ENCODE peak calls at places on chromosomes 7 and 10, in nine cellular contexts. W is left ventricle myocardium inferior, H is fibroblast of the aortic adventitia, I is HL-60, A is thoracic aorta, Q is cardiac fibroblast, T is astrocyte, R is tibial nerve, S is psoas muscle. L is an unnamed sample.

GRCh38 chr10:110420401-110421193 is 77.1 kb upstream of the DUSP5 start:
- DNase-seq in T (no peak), H (peak; percentile 80), W (no peak), A (no peak), Q (peak; percentile 91), S (no peak), R (peak; percentile 74), I (peak; percentile 49), L (peak; percentile 41)

GRCh38 chr7:464712-465461 is 54.8 kb downstream of the PDGFA start:
- DNase-seq in W (peak; percentile 50), T (no peak), R (no peak), A (no peak), S (no peak), Q (peak; percentile 87), H (peak; percentile 69), I (no peak), L (peak; percentile 84)

GRCh38 chr10:21003240-21003822 is 106.2 kb upstream of the NEBL start:
- DNase-seq in H (no peak), S (no peak), I (no peak), T (no peak), Q (no peak), R (no peak), A (no peak), W (no peak), L (no peak)

GRCh38 chr7:29385214-29385613 is 178.4 kb upstream of the PRR15 start:
- DNase-seq in I (no peak), S (no peak), Q (no peak), A (no peak), W (no peak), H (no peak), R (no peak), T (no peak), L (no peak)

GRCh38 chr10:86876748-86877147 is 80.7 kb downstream of the MMRN2 start:
- DNase-seq in H (no peak), T (no peak), Q (peak; percentile 52), A (no peak), I (peak; percentile 23), S (no peak), W (no peak), R (no peak), L (peak; percentile 71)

GRCh38 chr10:68235591-68235990 is 3.7 kb upstream of the ATOH7 start:
- DNase-seq in R (no peak), A (no peak), I (no peak), T (no peak), W (no peak), Q (no peak), S (no peak), H (no peak), L (no peak)

GRCh38 chr7:44393238-44394111 is 68.1 kb upstream of the CAMK2B start:
- DNase-seq in H (no peak), I (no peak), Q (no peak), R (no peak), T (no peak), A (no peak), S (no peak), W (no peak), L (no peak)

GRCh38 chr10:114526112-114526496 is 121.8 kb upstream of the AFAP1L2 start:
- DNase-seq in W (no peak), R (no peak), I (no peak), S (no peak), Q (no peak), H (no peak), T (peak; percentile 52), A (no peak), L (no peak)

GRCh38 chr7:88090671-88091070 is 129.2 kb downstream of the SRI start:
- DNase-seq in S (no peak), H (no peak), A (no peak), W (no peak), Q (no peak), T (peak; percentile 10), I (no peak), R (no peak), L (peak; percentile 3)
- H3K4me3 ChIP-seq in S (no peak overlapping the region), H (no peak overlapping the region), A (peak overlapping the region; percentile 18), W (peak overlapping the region; percentile 3), Q (no peak overlapping the region), T (no peak overlapping the region), I (no peak overlapping the region), R (no peak overlapping the region), L (no peak overlapping the region)

GRCh38 chr10:33067481-33067880 is 109.5 kb upstream of the ITGB1 start:
- DNase-seq in S (no peak), W (no peak), A (no peak), R (no peak), Q (peak; percentile 65), H (peak; percentile 52), T (peak; percentile 29), I (no peak), L (peak; percentile 70)

GRCh38 chr10:33067917-33068316 is 109.9 kb upstream of the ITGB1 start:
- DNase-seq in Q (no peak), T (no peak), A (no peak), R (no peak), W (no peak), I (no peak), S (no peak), H (no peak), L (peak; percentile 14)

GRCh38 chr10:33064706-33065105 is 106.7 kb upstream of the ITGB1 start:
- DNase-seq in W (no peak), A (no peak), H (peak; percentile 22), T (no peak), R (no peak), I (no peak), Q (peak; percentile 75), S (no peak), L (peak; percentile 15)

GRCh38 chr10:33065111-33065510 is 107.1 kb upstream of the ITGB1 start:
- DNase-seq in W (no peak), A (no peak), I (no peak), H (no peak), T (no peak), Q (no peak), R (no peak), S (no peak), L (no peak)

GRCh38 chr10:33066558-33067236 is 108.7 kb upstream of the ITGB1 start:
- DNase-seq in A (no peak), T (peak; percentile 82), I (no peak), H (peak; percentile 80), Q (peak; percentile 87), R (no peak), S (no peak), W (no peak), L (peak; percentile 84)
- TF ChIP-seq CTCF in A (no peak), T (no peak), I (no peak), H (peak; percentile 37), Q (peak; percentile 25), R (no peak), S (no peak), W (no peak), L (peak; percentile 21)

GRCh38 chr7:105187302-105188169 is 173.5 kb downstream of the KMT2E start:
- DNase-seq in R (no peak), T (peak; percentile 14), S (no peak), I (no peak), A (no peak), W (no peak), Q (no peak), H (no peak), L (no peak)
- H3K4me3 ChIP-seq in R (no peak overlapping the region), T (no peak overlapping the region), S (no peak overlapping the region), I (no peak overlapping the region), A (no peak overlapping the region), W (no peak overlapping the region), Q (no peak overlapping the region), H (no peak overlapping the region), L (no peak overlapping the region)

GRCh38 chr7:112554591-112554990 is 73.8 kb downstream of the LSMEM1 start:
- DNase-seq in S (no peak), A (no peak), R (no peak), T (no peak), H (no peak), Q (no peak), I (no peak), W (no peak), L (no peak)
- TF ChIP-seq CTCF in S (no peak), A (no peak), R (no peak), T (peak; percentile 11), H (peak; percentile 17), Q (peak; percentile 27), I (no peak), W (no peak), L (peak; percentile 22)

GRCh38 chr7:25179771-25180591 is 48.3 kb downstream of the NPVF start:
- DNase-seq in I (peak; percentile 92), R (peak; percentile 92), W (peak; percentile 93), H (peak; percentile 74), A (peak; percentile 70), S (peak; percentile 92), T (peak; percentile 27), Q (peak; percentile 90), L (peak; percentile 75)

GRCh38 chr7:25181537-25181936 is 46.7 kb downstream of the NPVF start:
- DNase-seq in H (no peak), W (no peak), R (no peak), I (peak; percentile 20), S (no peak), A (no peak), T (no peak), Q (no peak), L (no peak)

GRCh38 chr7:25179325-25179724 is 49.0 kb downstream of the NPVF start:
- DNase-seq in T (no peak), A (no peak), H (no peak), S (no peak), R (no peak), I (no peak), W (no peak), Q (no peak), L (no peak)

GRCh38 chr7:25180592-25180923 is 47.7 kb downstream of the NPVF start:
- DNase-seq in W (no peak), S (no peak), T (no peak), I (no peak), A (no peak), Q (no peak), H (no peak), R (peak; percentile 11), L (no peak)

GRCh38 chr7:25180946-25181345 is 47.3 kb downstream of the NPVF start:
- DNase-seq in S (no peak), W (no peak), H (no peak), I (no peak), Q (no peak), A (no peak), T (no peak), R (no peak), L (no peak)
- H3K4me3 ChIP-seq in S (peak overlapping the region; percentile 81), W (peak overlapping the region; percentile 89), H (peak overlapping the region; percentile 73), I (no peak overlapping the region), Q (peak overlapping the region; percentile 73), A (peak overlapping the region; percentile 84), T (no peak overlapping the region), R (no peak overlapping the region), L (peak overlapping the region; percentile 81)

DNA sequence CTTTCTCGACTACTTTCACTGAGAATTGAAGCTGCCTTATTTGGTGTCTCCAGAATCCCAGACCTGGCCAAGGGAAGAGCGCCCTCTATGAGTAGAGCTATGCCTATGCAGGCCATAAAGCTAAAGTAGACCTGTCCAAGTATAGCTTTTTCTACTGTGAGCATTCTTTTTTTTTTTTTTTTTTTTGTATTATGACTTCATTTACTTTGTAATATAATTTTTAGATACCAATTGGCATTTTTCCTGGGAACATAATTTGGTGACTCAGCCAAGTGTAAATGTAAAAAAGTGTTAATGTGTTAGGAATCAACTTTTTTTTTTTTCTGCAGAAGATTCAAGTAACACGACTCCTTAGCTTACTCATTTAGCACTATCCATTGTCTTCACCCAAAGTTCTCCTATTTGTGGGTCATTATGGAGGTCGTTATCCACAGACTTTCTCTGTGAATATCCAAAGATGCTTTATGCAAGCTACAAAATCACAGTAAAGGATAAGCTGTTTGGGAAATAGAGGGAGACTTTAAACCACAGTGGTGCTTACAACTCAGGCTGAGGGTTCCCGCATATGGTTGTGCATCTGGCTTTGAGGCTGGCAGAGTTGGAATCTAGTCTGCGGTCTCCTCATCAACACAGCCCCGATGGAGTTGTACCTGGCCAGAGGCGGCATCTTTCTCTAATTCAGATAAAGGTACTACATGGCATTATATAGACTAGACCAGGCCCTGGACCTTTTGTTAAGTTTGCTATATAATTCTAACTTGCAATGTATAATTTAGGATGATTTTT is 1040.2 kb upstream of the SORCS1 start:
- DNase-seq in T (no peak), W (no peak), H (peak; percentile 0), I (peak; percentile 17), Q (peak; percentile 15), A (no peak), R (no peak), S (no peak), L (peak; percentile 45)
- TF ChIP-seq CTCF in T (peak; percentile 53), W (peak; percentile 45), H (peak; percentile 31), I (peak; percentile 63), Q (peak; percentile 14), A (no peak), R (no peak), S (peak; percentile 12), L (peak; percentile 81)